ENCODE peak calls at places on chromosomes 16 and 17, in five cellular contexts. One of them, this sample, is unnamed.

GRCh38 chr16:23274968-23275367 is 27.1 kb upstream of the SCNN1B start:
- DNase-seq in renal cortical epithelial cell: no peak
- DNase-seq in lung: no peak
- DNase-seq in astrocyte of the spinal cord: no peak
- DNase-seq in stimulated activated CD4-positive, alpha-beta T cell treated with anti-CD3 and anti-CD28 coated beads, Interleukin-1b, Interleukin-23, amount 100 ng/mL, for 4 hours: no peak
- DNase-seq in this sample: peak; percentile 15

GRCh38 chr17:48240562-48241130 is 133.1 kb downstream of the SNX11 start:
- DNase-seq in stimulated activated CD4-positive, alpha-beta T cell treated with anti-CD3 and anti-CD28 coated beads, Interleukin-1b, Interleukin-23, amount 100 ng/mL, for 4 hours: no peak
- DNase-seq in lung: no peak
- DNase-seq in renal cortical epithelial cell: peak; percentile 75
- DNase-seq in astrocyte of the spinal cord: peak; percentile 56
- DNase-seq in this sample: peak; percentile 87

GRCh38 chr17:31452101-31452500 is 60.6 kb downstream of the RAB11FIP4 start:
- DNase-seq in renal cortical epithelial cell: no peak
- DNase-seq in lung: no peak
- DNase-seq in astrocyte of the spinal cord: no peak
- DNase-seq in stimulated activated CD4-positive, alpha-beta T cell treated with anti-CD3 and anti-CD28 coated beads, Interleukin-1b, Interleukin-23, amount 100 ng/mL, for 4 hours: no peak
- DNase-seq in this sample: no peak

GRCh38 chr17:40612510-40613244 is 34.9 kb downstream of the SMARCE1 start:
- DNase-seq in stimulated activated CD4-positive, alpha-beta T cell treated with anti-CD3 and anti-CD28 coated beads, Interleukin-1b, Interleukin-23, amount 100 ng/mL, for 4 hours: no peak
- DNase-seq in renal cortical epithelial cell: no peak
- DNase-seq in lung: peak; percentile 36
- DNase-seq in astrocyte of the spinal cord: no peak
- DNase-seq in this sample: no peak

GRCh38 chr17:76983431-76983830 is 115.2 kb downstream of the MGAT5B start:
- DNase-seq in stimulated activated CD4-positive, alpha-beta T cell treated with anti-CD3 and anti-CD28 coated beads, Interleukin-1b, Interleukin-23, amount 100 ng/mL, for 4 hours: no peak
- DNase-seq in renal cortical epithelial cell: no peak
- DNase-seq in lung: no peak
- DNase-seq in astrocyte of the spinal cord: no peak
- DNase-seq in this sample: no peak

GRCh38 chr16:69711115-69711740 is 15.1 kb downstream of the NQO1 start:
- DNase-seq in astrocyte of the spinal cord: peak; percentile 66
- DNase-seq in stimulated activated CD4-positive, alpha-beta T cell treated with anti-CD3 and anti-CD28 coated beads, Interleukin-1b, Interleukin-23, amount 100 ng/mL, for 4 hours: no peak
- DNase-seq in lung: peak; percentile 81
- DNase-seq in renal cortical epithelial cell: peak; percentile 96
- DNase-seq in this sample: peak; percentile 79

GRCh38 chr16:30104492-30104891 is 8.5 kb upstream of the YPEL3 start:
- DNase-seq in stimulated activated CD4-positive, alpha-beta T cell treated with anti-CD3 and anti-CD28 coated beads, Interleukin-1b, Interleukin-23, amount 100 ng/mL, for 4 hours: no peak
- DNase-seq in astrocyte of the spinal cord: no peak
- DNase-seq in lung: peak; percentile 67
- DNase-seq in renal cortical epithelial cell: no peak
- DNase-seq in this sample: no peak

GRCh38 chr17:4658478-4659305 is 17.2 kb upstream of the ALOX15 start:
- DNase-seq in stimulated activated CD4-positive, alpha-beta T cell treated with anti-CD3 and anti-CD28 coated beads, Interleukin-1b, Interleukin-23, amount 100 ng/mL, for 4 hours: peak; percentile 8
- DNase-seq in astrocyte of the spinal cord: peak; percentile 24
- DNase-seq in renal cortical epithelial cell: peak; percentile 37
- DNase-seq in lung: no peak
- DNase-seq in this sample: peak; percentile 73

GRCh38 chr16:4081577-4082021 is 34.6 kb downstream of the ADCY9 start:
- DNase-seq in renal cortical epithelial cell: no peak
- DNase-seq in lung: no peak
- DNase-seq in stimulated activated CD4-positive, alpha-beta T cell treated with anti-CD3 and anti-CD28 coated beads, Interleukin-1b, Interleukin-23, amount 100 ng/mL, for 4 hours: peak; percentile 23
- DNase-seq in astrocyte of the spinal cord: no peak
- DNase-seq in this sample: no peak

GRCh38 chr16:49547448-49547847 is 173.8 kb downstream of the C16orf78 start:
- DNase-seq in astrocyte of the spinal cord: no peak
- DNase-seq in renal cortical epithelial cell: no peak
- DNase-seq in lung: no peak
- DNase-seq in stimulated activated CD4-positive, alpha-beta T cell treated with anti-CD3 and anti-CD28 coated beads, Interleukin-1b, Interleukin-23, amount 100 ng/mL, for 4 hours: no peak
- DNase-seq in this sample: no peak

GRCh38 chr16:67396159-67396774 is 3.0 kb upstream of the TPPP3 start:
- DNase-seq in stimulated activated CD4-positive, alpha-beta T cell treated with anti-CD3 and anti-CD28 coated beads, Interleukin-1b, Interleukin-23, amount 100 ng/mL, for 4 hours: no peak
- DNase-seq in lung: peak; percentile 84
- DNase-seq in renal cortical epithelial cell: peak; percentile 76
- DNase-seq in astrocyte of the spinal cord: peak; percentile 78
- DNase-seq in this sample: peak; percentile 77

GRCh38 chr17:82106697-82107305 is 8.8 kb upstream of the FASN start:
- DNase-seq in stimulated activated CD4-positive, alpha-beta T cell treated with anti-CD3 and anti-CD28 coated beads, Interleukin-1b, Interleukin-23, amount 100 ng/mL, for 4 hours: no peak
- DNase-seq in astrocyte of the spinal cord: no peak
- DNase-seq in lung: no peak
- DNase-seq in renal cortical epithelial cell: no peak
- DNase-seq in this sample: no peak

This sample was measured in M059J.